ENCODE peak calls at places on chromosome 1, in seven cellular contexts. C, I, Y, G, E, Q and K are unnamed samples.

GRCh38 chr1:201553496-201554166 is 14.7 kb downstream of the NAV1 start:
- DNase-seq in Y (no peak), Q (no peak), C (no peak), E (no peak), G (no peak), I (no peak), K (no peak)

GRCh38 chr1:30423570-30423969 is 299.8 kb downstream of the MATN1 start:
- DNase-seq in G (no peak), I (no peak), E (no peak), Q (no peak), Y (no peak), C (no peak), K (no peak)

GRCh38 chr1:212738330-212738729 is 38.7 kb upstream of the BATF3 start:
- DNase-seq in Y (no peak), E (no peak), I (no peak), G (no peak), Q (no peak), C (no peak), K (no peak)

GRCh38 chr1:182631954-182632353 is 27.8 kb upstream of the RGS16 start:
- DNase-seq in I (no peak), E (no peak), Q (no peak), G (no peak), C (no peak), Y (no peak), K (no peak)

GRCh38 chr1:244735404-244735803 is 82.5 kb downstream of the DESI2 start:
- DNase-seq in Y (no peak), C (no peak), I (no peak), E (no peak), Q (no peak), G (no peak), K (no peak)

GRCh38 chr1:58768971-58769808 is 14.7 kb downstream of the JUN start:
- DNase-seq in G (no peak), C (peak; percentile 93), Q (peak; percentile 16), Y (no peak), E (peak; percentile 67), I (peak; percentile 39), K (peak; percentile 33)

GRCh38 chr1:94045465-94046056 is 75.4 kb downstream of the ABCA4 start:
- DNase-seq in Q (peak; percentile 14), I (peak; percentile 22), G (no peak), E (no peak), Y (no peak), C (peak; percentile 98), K (no peak)

GRCh38 chr1:248243204-248243603 is 12.0 kb downstream of the OR2M4 start:
- DNase-seq in E (peak; percentile 49), Q (peak; percentile 20), G (no peak), Y (no peak), I (no peak), C (peak; percentile 44), K (peak; percentile 2)

GRCh38 chr1:201321826-201322390 is 38.6 kb downstream of the PKP1 start:
- DNase-seq in C (no peak), G (no peak), E (no peak), Q (no peak), I (no peak), Y (no peak), K (no peak)

GRCh38 chr1:27513958-27514357 is 24.0 kb upstream of the WASF2 start:
- DNase-seq in C (no peak), Y (no peak), E (no peak), I (no peak), Q (no peak), G (no peak), K (no peak)